ENCODE peak calls at places on chromosomes 3 and 15, in seven cellular contexts. K is activated gamma-delta T cell treated with Interleukin-2 at 50 U/mL for 16 hours, A is glutamatergic neuron, N is amygdala, Q is M059J, D is mesothelial cell of epicardium, Z is cardiac muscle cell. L is an unnamed sample.

GRCh38 chr3:49650651-49651050 is 23.5 kb upstream of the APEH start:
- DNase-seq in Z (no peak), N (no peak), A (no peak), D (no peak), K (no peak), Q (no peak), L (no peak)

GRCh38 chr3:172595648-172596393 is 72.6 kb upstream of the TNFSF10 start:
- DNase-seq in D (no peak), Z (peak; percentile 79), A (no peak), K (peak; percentile 35), N (no peak), Q (peak; percentile 89), L (peak; percentile 46)

GRCh38 chr3:55641914-55642313 is 154.8 kb upstream of the WNT5A start:
- DNase-seq in N (no peak), Q (no peak), K (no peak), A (no peak), D (no peak), Z (no peak), L (no peak)

GRCh38 chr15:41043276-41043675 is 72.8 kb downstream of the INO80 start:
- DNase-seq in Z (peak; percentile 93), Q (no peak), A (no peak), K (no peak), D (no peak), N (no peak), L (no peak)

GRCh38 chr3:143302638-143303171 is 183.1 kb downstream of the CHST2 start:
- DNase-seq in Q (peak; percentile 89), N (no peak), K (no peak), D (no peak), Z (peak; percentile 87), A (no peak), L (peak; percentile 18)

GRCh38 chr3:353191-353739 is 156.7 kb downstream of the CHL1 start:
- DNase-seq in A (no peak), D (no peak), K (no peak), N (no peak), Q (no peak), Z (no peak), L (no peak)

GRCh38 chr3:11539218-11539617 is 104.5 kb downstream of the VGLL4 start:
- DNase-seq in Z (no peak), D (no peak), Q (no peak), N (no peak), A (no peak), K (no peak), L (no peak)

GRCh38 chr3:178709047-178709446 is 172.8 kb downstream of the KCNMB2 start:
- DNase-seq in N (no peak), A (no peak), D (no peak), K (no peak), Z (peak; percentile 5), Q (peak; percentile 74), L (no peak)

GRCh38 chr3:106963446-106963845 is 413.8 kb upstream of the CCDC54 start:
- DNase-seq in N (no peak), A (no peak), K (no peak), Z (peak; percentile 79), D (no peak), Q (peak; percentile 76), L (no peak)

GRCh38 chr3:34015204-34016142 is 217.0 kb downstream of the PDCD6IP start:
- DNase-seq in A (no peak), D (no peak), K (no peak), N (no peak), Q (no peak), Z (peak; percentile 29), L (no peak)

GRCh38 chr3:190596341-190597285 is 82.7 kb downstream of the IL1RAP start:
- DNase-seq in K (no peak), N (no peak), A (no peak), D (no peak), Q (peak; percentile 49), Z (no peak), L (no peak)

GRCh38 chr3:179265875-179266274 is 15.0 kb upstream of the KCNMB3 start:
- DNase-seq in A (no peak), Z (no peak), N (no peak), Q (no peak), D (no peak), K (no peak), L (no peak)

GRCh38 chr3:189908646-189909045 is 212.1 kb downstream of the P3H2 start:
- DNase-seq in A (no peak), N (no peak), Q (peak; percentile 70), D (no peak), Z (peak; percentile 61), K (no peak), L (no peak)

GRCh38 chr3:14587733-14588360 is 47.7 kb upstream of the GRIP2 start:
- DNase-seq in A (no peak), Q (peak; percentile 89), Z (peak; percentile 33), K (no peak), D (no peak), N (no peak), L (no peak)

GRCh38 chr3:197373096-197373495 is 74.7 kb upstream of the DLG1 start:
- DNase-seq in N (no peak), K (no peak), Z (no peak), Q (no peak), D (no peak), A (no peak), L (no peak)

GRCh38 chr15:74585857-74586256 is 29.8 kb upstream of the CLK3 start:
- DNase-seq in A (no peak), D (no peak), K (no peak), N (no peak), Q (no peak), Z (no peak), L (no peak)

GRCh38 chr3:107206945-107207344 is 170.3 kb upstream of the CCDC54 start:
- DNase-seq in Q (no peak), A (no peak), Z (no peak), N (no peak), D (no peak), K (no peak), L (no peak)

GRCh38 chr15:55549305-55549704 is 38.8 kb downstream of the PYGO1 start:
- DNase-seq in A (no peak), K (no peak), Q (no peak), N (no peak), Z (no peak), D (no peak), L (no peak)

GRCh38 chr3:73687081-73688004 is 62.6 kb upstream of the PDZRN3 start:
- DNase-seq in D (no peak), Q (no peak), K (no peak), Z (no peak), A (no peak), N (no peak), L (no peak)

GRCh38 chr3:43013743-43014155 is 34.6 kb downstream of the GASK1A start:
- DNase-seq in K (peak; percentile 36), D (no peak), Z (no peak), A (no peak), N (no peak), Q (no peak), L (no peak)

GRCh38 chr15:60389261-60390077 is 8.3 kb downstream of the ANXA2 start:
- DNase-seq in A (no peak), Q (no peak), Z (no peak), K (peak; percentile 6), D (no peak), N (no peak), L (no peak)